ENCODE peak calls at places on chromosomes 2 and 18, in nine cellular contexts. C is PC-3; M is stimulated activated CD4-positive, alpha-beta T cell treated with anti-CD3 and anti-CD28 coated beads, Interleukin-12 subunit alpha, Interleukin-12 subunit beta, amount 100 ng/mL, for 24 hours; H is COR-L47; W is stimulated activated CD8-positive, alpha-beta memory T cell treated with anti-CD3 and anti-CD28 coated beads, Interleukin-2, amount 100 ng/mL, for 1 hour; Z is T-helper 9 cell; X is stimulated activated naive B cell treated with anti-CD40 and anti-IgM and Interleukin-4, amounts not matched to agents 10 μg/mL and 1 μg/mL and 100 μg/mL, for 72 hours; Q is cardiac fibroblast; Y is HuH-7.5. B is an unnamed sample.
A peak's percentile ranks its signal among the peaks of the same experiment; 100 is the strongest.

GRCh38 chr2:239003933-239004636 is 156.2 kb downstream of the TWIST2 start:
- DNase-seq in C (no peak), M (no peak), H (no peak), W (no peak), Z (no peak), X (no peak), Q (no peak), Y (no peak), B (no peak)

GRCh38 chr2:23791030-23791429 is 135.9 kb downstream of the ATAD2B start:
- DNase-seq in C (peak; percentile 82), M (no peak), H (no peak), W (no peak), Z (no peak), X (no peak), Q (peak; percentile 81), Y (no peak), B (no peak)

GRCh38 chr18:27723168-27723567 is 453.8 kb downstream of the CDH2 start:
- DNase-seq in C (peak; percentile 56), M (no peak), H (no peak), W (no peak), Z (no peak), X (no peak), Q (peak; percentile 19), Y (no peak), B (no peak)

GRCh38 chr2:197152451-197153228 is 157.9 kb downstream of the ANKRD44 start:
- DNase-seq in C (peak; percentile 13), M (no peak), H (no peak), W (no peak), Z (no peak), X (peak; percentile 53), Q (peak; percentile 90), Y (no peak), B (no peak)

GRCh38 chr18:23178661-23179081 is 43.4 kb downstream of the CABLES1 start:
- DNase-seq in C (no peak), M (no peak), H (peak; percentile 41), W (no peak), Z (no peak), X (no peak), Q (no peak), Y (no peak), B (no peak)

GRCh38 chr2:191501390-191502168 is 176.4 kb upstream of the NABP1 start:
- DNase-seq in C (peak; percentile 70), M (no peak), H (no peak), W (no peak), Z (no peak), X (no peak), Q (peak; percentile 78), Y (no peak), B (no peak)

GRCh38 chr2:69138247-69138754 is 125.3 kb downstream of the ANTXR1 start:
- DNase-seq in C (peak; percentile 86), M (no peak), H (no peak), W (no peak), Z (no peak), X (no peak), Q (peak; percentile 90), Y (no peak), B (no peak)

GRCh38 chr2:133777607-133778006 is 209.3 kb upstream of the NCKAP5 start:
- DNase-seq in C (peak; percentile 80), M (no peak), H (no peak), W (no peak), Z (no peak), X (no peak), Q (no peak), Y (no peak), B (no peak)

GRCh38 chr2:37601569-37601968 is 69.9 kb downstream of the CDC42EP3 start:
- DNase-seq in C (no peak), M (no peak), H (no peak), W (no peak), Z (no peak), X (no peak), Q (no peak), Y (no peak), B (no peak)

GRCh38 chr2:236627846-236628245 is 58.2 kb downstream of the ACKR3 start:
- DNase-seq in C (no peak), M (no peak), H (no peak), W (no peak), Z (no peak), X (no peak), Q (no peak), Y (no peak), B (no peak)

GRCh38 chr18:41767960-41768359 is 187.1 kb upstream of the PIK3C3 start:
- DNase-seq in C (peak; percentile 25), M (no peak), H (peak; percentile 65), W (no peak), Z (no peak), X (no peak), Q (peak; percentile 65), Y (no peak), B (no peak)

GRCh38 chr18:79147014-79147413 is 77.8 kb downstream of the ATP9B start:
- DNase-seq in C (no peak), M (no peak), H (no peak), W (no peak), Z (no peak), X (no peak), Q (no peak), Y (no peak), B (no peak)

GRCh38 chr2:71457959-71458322 is 4.6 kb downstream of the DYSF start:
- DNase-seq in C (no peak), M (no peak), H (no peak), W (no peak), Z (no peak), X (no peak), Q (no peak), Y (no peak), B (no peak)

GRCh38 chr18:31444142-31444541 is 3.4 kb upstream of the DSG3 start:
- DNase-seq in C (no peak), M (no peak), H (no peak), W (no peak), Z (no peak), X (no peak), Q (no peak), Y (no peak), B (no peak)

GRCh38 chr2:214706986-214707385 is 102.5 kb downstream of the BARD1 start:
- DNase-seq in C (no peak), M (no peak), H (no peak), W (no peak), Z (no peak), X (no peak), Q (no peak), Y (peak; percentile 16), B (no peak)

GRCh38 chr18:63999871-64000270 is 30.0 kb downstream of the SERPINB8 start:
- DNase-seq in C (no peak), M (no peak), H (no peak), W (no peak), Z (no peak), X (no peak), Q (no peak), Y (no peak), B (no peak)

GRCh38 chr2:105802587-105802986 is 57.9 kb downstream of the NCK2 start:
- DNase-seq in C (no peak), M (peak; percentile 42), H (no peak), W (no peak), Z (peak; percentile 52), X (peak; percentile 62), Q (peak; percentile 21), Y (no peak), B (no peak)

GRCh38 chr2:138607746-138608145 is 106.2 kb downstream of the SPOPL start:
- DNase-seq in C (no peak), M (no peak), H (no peak), W (no peak), Z (no peak), X (no peak), Q (no peak), Y (no peak), B (no peak)

GRCh38 chr2:70391988-70392387 is 90.1 kb upstream of the FAM136A start:
- DNase-seq in C (no peak), M (no peak), H (no peak), W (no peak), Z (no peak), X (no peak), Q (no peak), Y (no peak), B (no peak)

GRCh38 chr2:195671563-195671962 is 14.5 kb downstream of the SLC39A10 start:
- DNase-seq in C (no peak), M (no peak), H (no peak), W (no peak), Z (no peak), X (no peak), Q (no peak), Y (no peak), B (no peak)

GRCh38 chr2:160367887-160368286 is 125.7 kb downstream of the RBMS1 start:
- DNase-seq in C (peak; percentile 40), M (no peak), H (no peak), W (no peak), Z (no peak), X (peak; percentile 31), Q (peak; percentile 96), Y (no peak), B (no peak)

GRCh38 chr18:21843340-21843739 is 102.7 kb downstream of the MIB1 start:
- DNase-seq in C (no peak), M (no peak), H (no peak), W (no peak), Z (no peak), X (no peak), Q (no peak), Y (no peak), B (no peak)

GRCh38 chr2:227450921-227451654 is 20.9 kb upstream of the AGFG1 start:
- DNase-seq in C (no peak), M (no peak), H (no peak), W (no peak), Z (no peak), X (no peak), Q (peak; percentile 68), Y (peak; percentile 51), B (no peak)

GRCh38 chr2:15965564-15966019 is 25.2 kb downstream of the MYCN start:
- DNase-seq in C (no peak), M (peak; percentile 45), H (no peak), W (peak; percentile 25), Z (peak; percentile 7), X (peak; percentile 28), Q (no peak), Y (no peak), B (no peak)

GRCh38 chr2:21413082-21413481 is 289.3 kb downstream of the TDRD15 start:
- DNase-seq in C (no peak), M (no peak), H (peak; percentile 16), W (no peak), Z (no peak), X (no peak), Q (no peak), Y (no peak), B (no peak)

GRCh38 chr2:225768741-225769140 is 369.2 kb downstream of the NYAP2 start:
- DNase-seq in C (no peak), M (no peak), H (no peak), W (no peak), Z (no peak), X (no peak), Q (no peak), Y (no peak), B (no peak)

GRCh38 chr2:232492963-232493700 is 5.5 kb upstream of the ECEL1 start:
- DNase-seq in C (no peak), M (no peak), H (no peak), W (no peak), Z (no peak), X (no peak), Q (no peak), Y (no peak), B (no peak)

GRCh38 chr2:232501794-232502499 is 14.3 kb upstream of the ECEL1 start:
- DNase-seq in C (no peak), M (no peak), H (no peak), W (no peak), Z (no peak), X (no peak), Q (no peak), Y (no peak), B (no peak)

GRCh38 chr2:207810200-207810788 is 40.6 kb upstream of the FZD5 start:
- DNase-seq in C (no peak), M (no peak), H (no peak), W (no peak), Z (no peak), X (no peak), Q (no peak), Y (no peak), B (no peak)

GRCh38 chr18:74857901-74858300 is 260.2 kb downstream of the ZNF407 start:
- DNase-seq in C (no peak), M (no peak), H (no peak), W (no peak), Z (no peak), X (no peak), Q (no peak), Y (no peak), B (no peak)

B was measured in NCI-H1694 treated with DMSO at 0.1 percent for 48 hours.